ENCODE peak calls at places on chromosome 4, in ten cellular contexts. G is glutamatergic neuron, P is dorsolateral prefrontal cortex, C is type B pancreatic cell, B is mammary epithelial cell, O is gastrocnemius medialis, Z is OCI-LY7, Y is AG04449, R is mesothelial cell of epicardium, V is tibial nerve. N is an unnamed sample.

GRCh38 chr4:79528241-79528706 is 120.2 kb upstream of the GK2 start:
- DNase-seq in V (no peak), R (no peak), Y (no peak), O (no peak), Z (no peak), G (no peak), P (no peak), C (no peak), B (peak; percentile 52), N (no peak)

GRCh38 chr4:25069014-25069413 is 38.3 kb upstream of the LGI2 start:
- DNase-seq in Y (no peak), G (no peak), O (no peak), P (no peak), Z (no peak), C (no peak), V (no peak), B (no peak), R (no peak), N (no peak)

GRCh38 chr4:81030061-81030616 is 369 bp upstream of the BMP3 start:
- DNase-seq in B (no peak), Z (peak; percentile 82), V (no peak), C (no peak), P (no peak), O (no peak), G (no peak), R (no peak), Y (no peak), N (no peak)

GRCh38 chr4:82515705-82516104 is 46.1 kb downstream of the TMEM150C start:
- DNase-seq in V (peak; percentile 59), P (peak; percentile 58), Y (peak; percentile 63), Z (no peak), O (no peak), G (no peak), C (no peak), R (no peak), B (peak; percentile 40), N (no peak)

GRCh38 chr4:6746721-6747689 is 31.0 kb downstream of the BLOC1S4 start:
- DNase-seq in C (no peak), R (no peak), O (no peak), Z (no peak), B (no peak), P (no peak), G (no peak), V (no peak), Y (no peak), N (no peak)

GRCh38 chr4:74219241-74219640 is 61.3 kb downstream of the MTHFD2L start:
- DNase-seq in B (peak; percentile 55), V (no peak), O (no peak), P (no peak), R (no peak), G (no peak), Y (no peak), C (no peak), Z (no peak), N (no peak)

GRCh38 chr4:156799121-156799589 is 172.4 kb downstream of the PDGFC start:
- DNase-seq in C (no peak), P (no peak), Z (no peak), Y (no peak), O (no peak), R (no peak), B (peak; percentile 60), G (no peak), V (no peak), N (no peak)

GRCh38 chr4:74628808-74629616 is 165.3 kb downstream of the BTC start:
- DNase-seq in G (no peak), V (no peak), C (no peak), B (no peak), P (no peak), R (no peak), Z (no peak), Y (no peak), O (no peak), N (no peak)

GRCh38 chr4:84837751-84838150 is 128.7 kb downstream of the WDFY3 start:
- DNase-seq in O (no peak), V (no peak), Y (no peak), P (no peak), R (no peak), Z (no peak), C (no peak), B (no peak), G (no peak), N (no peak)

GRCh38 chr4:110344165-110344564 is 131.8 kb upstream of the ENPEP start:
- DNase-seq in Y (no peak), O (no peak), R (no peak), G (no peak), C (no peak), B (no peak), P (no peak), V (no peak), Z (no peak), N (peak; percentile 37)

GRCh38 chr4:66972087-66972486 is 573.2 kb downstream of the CENPC start:
- DNase-seq in B (no peak), Z (no peak), G (no peak), C (no peak), O (no peak), V (no peak), Y (no peak), R (no peak), P (no peak), N (no peak)

DNA sequence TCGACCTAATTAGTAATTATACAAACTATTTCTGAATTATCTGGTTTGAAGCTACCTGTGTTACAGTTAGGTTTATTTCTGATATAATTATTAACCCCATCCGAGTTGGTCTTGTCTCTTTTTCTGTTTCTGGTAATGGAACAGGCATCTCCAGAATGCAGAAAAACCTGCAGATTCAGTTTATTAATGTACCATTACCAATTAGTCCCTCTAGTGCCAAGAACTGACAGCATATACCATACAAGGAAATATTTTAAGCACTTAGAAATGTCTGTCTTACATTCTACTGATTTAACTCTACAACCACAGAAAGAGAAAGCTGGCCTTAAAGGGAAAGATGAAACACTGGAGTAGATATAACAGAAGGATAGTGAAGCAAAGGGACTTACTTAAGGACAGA is 570.6 kb downstream of the CENPC start:
- DNase-seq in Z (no peak), V (no peak), O (no peak), G (no peak), R (no peak), P (no peak), C (no peak), B (no peak), Y (no peak), N (no peak)
- TF ChIP-seq CTCF in Z (no peak), V (no peak), O (no peak), G (no peak), R (no peak), P (no peak), C (no peak), B (no peak), Y (no peak), N (no peak)

GRCh38 chr4:181998588-181998987 is 244.6 kb upstream of the TENM3 start:
- DNase-seq in P (no peak), Z (no peak), C (no peak), O (no peak), G (no peak), B (no peak), R (no peak), V (no peak), Y (no peak), N (no peak)
- TF ChIP-seq CTCF in P (no peak), Z (no peak), C (peak; percentile 33), O (no peak), G (no peak), B (peak; percentile 17), R (no peak), V (no peak), Y (peak; percentile 1), N (peak; percentile 17)

GRCh38 chr4:100311181-100311580 is 120.9 kb upstream of the DDIT4L start:
- DNase-seq in C (no peak), R (no peak), B (peak; percentile 42), G (no peak), O (no peak), P (no peak), Z (no peak), Y (no peak), V (no peak), N (peak; percentile 6)
- TF ChIP-seq CTCF in C (peak; percentile 18), R (no peak), B (peak; percentile 62), G (no peak), O (peak; percentile 9), P (no peak), Z (no peak), Y (no peak), V (no peak), N (no peak)

GRCh38 chr4:7786517-7786916 is 153.1 kb downstream of the AFAP1 start:
- DNase-seq in B (no peak), G (no peak), P (no peak), Y (no peak), O (no peak), C (no peak), V (no peak), R (no peak), Z (no peak), N (no peak)

GRCh38 chr4:7787067-7787466 is 152.6 kb downstream of the AFAP1 start:
- DNase-seq in G (no peak), Y (no peak), Z (no peak), P (no peak), V (no peak), C (no peak), R (no peak), O (no peak), B (no peak), N (no peak)

GRCh38 chr4:7787681-7788141 is 151.9 kb downstream of the AFAP1 start:
- DNase-seq in C (no peak), Y (no peak), G (no peak), B (no peak), P (no peak), V (no peak), R (no peak), Z (no peak), O (no peak), N (no peak)

GRCh38 chr4:7788687-7789425 is 150.8 kb downstream of the AFAP1 start:
- DNase-seq in Y (no peak), V (peak; percentile 68), O (peak; percentile 76), R (no peak), G (no peak), B (no peak), P (no peak), C (no peak), Z (no peak), N (no peak)

GRCh38 chr4:7788193-7788592 is 151.5 kb downstream of the AFAP1 start:
- DNase-seq in O (no peak), C (no peak), Y (no peak), B (no peak), P (no peak), R (no peak), V (no peak), Z (no peak), G (no peak), N (no peak)
- TF ChIP-seq CTCF in O (no peak), C (no peak), Y (no peak), B (no peak), P (no peak), R (no peak), V (no peak), Z (no peak), G (no peak), N (no peak)

N was measured in endothelial cell.